ENCODE peak calls at places on chromosomes 12 and 14, in six cellular contexts. H is stimulated activated CD8-positive, alpha-beta memory T cell treated with anti-CD3 and anti-CD28 coated beads, Interleukin-7, amount 100 ng/mL, for 1 hour; F is omental fat pad; J is NCI-H2171; T is activated gamma-delta T cell treated with anti-CD3 and anti-CD28 coated beads, Interleukin-2, amount 50 U/mL, for 16 hours; Z is lower leg skin. O is an unnamed sample.
A peak's percentile ranks its signal among the peaks of the same experiment; 100 is the strongest.

GRCh38 chr12:111673503-111673902 is 12.3 kb downstream of the BRAP start:
- DNase-seq in H (no peak), F (no peak), J (no peak), T (no peak), Z (no peak), O (peak; percentile 31)

GRCh38 chr14:33460119-33460518 is 490.8 kb downstream of the EGLN3 start:
- DNase-seq in H (no peak), F (no peak), J (no peak), T (no peak), Z (no peak), O (no peak)

GRCh38 chr12:58803893-58804292 is 116.4 kb downstream of the LRIG3 start:
- DNase-seq in H (no peak), F (no peak), J (no peak), T (no peak), Z (peak; percentile 16), O (peak; percentile 85)

GRCh38 chr12:88308825-88309224 is 166.7 kb downstream of the TMTC3 start:
- DNase-seq in H (no peak), F (no peak), J (no peak), T (no peak), Z (no peak), O (peak; percentile 90)

GRCh38 chr12:125773033-125773432 is 707.8 kb downstream of the AACS start:
- DNase-seq in H (no peak), F (no peak), J (no peak), T (no peak), Z (no peak), O (no peak)

GRCh38 chr14:83101855-83102254 is 1568.2 kb upstream of the SEL1L start:
- DNase-seq in H (no peak), F (no peak), J (no peak), T (no peak), Z (no peak), O (no peak)

GRCh38 chr14:102777711-102778615 is 714 bp downstream of the TRAF3 start:
- DNase-seq in H (no peak), F (no peak), J (no peak), T (no peak), Z (no peak), O (peak; percentile 35)

GRCh38 chr14:61088081-61088480 is 107.0 kb downstream of the SLC38A6 start:
- DNase-seq in H (no peak), F (no peak), J (no peak), T (no peak), Z (no peak), O (no peak)

GRCh38 chr12:88658009-88658408 is 77.7 kb upstream of the KITLG start:
- DNase-seq in H (no peak), F (no peak), J (no peak), T (no peak), Z (peak; percentile 73), O (peak; percentile 59)

GRCh38 chr12:13141686-13142085 is 38.2 kb upstream of the GSG1 start:
- DNase-seq in H (no peak), F (no peak), J (no peak), T (no peak), Z (no peak), O (no peak)

GRCh38 chr12:29152223-29152868 is 3.3 kb downstream of the FAR2 start:
- DNase-seq in H (no peak), F (no peak), J (no peak), T (no peak), Z (no peak), O (no peak)

GRCh38 chr12:91606662-91607377 is 424.2 kb upstream of the DCN start:
- DNase-seq in H (no peak), F (no peak), J (no peak), T (no peak), Z (no peak), O (no peak)

GRCh38 chr14:96805906-96806305 is 8.7 kb downstream of the VRK1 start:
- DNase-seq in H (no peak), F (no peak), J (peak; percentile 48), T (no peak), Z (no peak), O (no peak)

GRCh38 chr14:101808020-101808641 is 46.6 kb downstream of the PPP2R5C start:
- DNase-seq in H (no peak), F (no peak), J (no peak), T (no peak), Z (no peak), O (no peak)

GRCh38 chr12:74317078-74317581 is 220.5 kb upstream of the ATXN7L3B start:
- DNase-seq in H (no peak), F (no peak), J (peak; percentile 18), T (no peak), Z (no peak), O (no peak)

GRCh38 chr14:95885866-95886265 is 9.2 kb downstream of the TUNAR start:
- DNase-seq in H (no peak), F (no peak), J (no peak), T (no peak), Z (no peak), O (peak; percentile 3)

GRCh38 chr12:89848732-89849131 is 140.1 kb upstream of the ATP2B1 start:
- DNase-seq in H (no peak), F (no peak), J (no peak), T (no peak), Z (no peak), O (no peak)

GRCh38 chr14:64879635-64880381 is at the start of gene SPTB:
- DNase-seq in H (peak; percentile 23), F (no peak), J (peak; percentile 77), T (peak; percentile 38), Z (peak; percentile 16), O (no peak)

GRCh38 chr12:127115468-127116035 is 1151.4 kb upstream of the TMEM132C start:
- DNase-seq in H (no peak), F (no peak), J (no peak), T (no peak), Z (no peak), O (no peak)

GRCh38 chr14:45038865-45039264 is 45.1 kb upstream of the PRPF39 start:
- DNase-seq in H (no peak), F (no peak), J (no peak), T (no peak), Z (no peak), O (no peak)

GRCh38 chr12:93569301-93569655 is 3.2 kb upstream of the SOCS2 start:
- DNase-seq in H (no peak), F (no peak), J (no peak), T (no peak), Z (no peak), O (no peak)

GRCh38 chr14:53032161-53032803 is 81.4 kb upstream of the FERMT2 start:
- DNase-seq in H (no peak), F (no peak), J (no peak), T (no peak), Z (peak; percentile 34), O (peak; percentile 94)

GRCh38 chr12:106345739-106346138 is 11.8 kb upstream of the POLR3B start:
- DNase-seq in H (no peak), F (no peak), J (no peak), T (no peak), Z (peak; percentile 27), O (peak; percentile 65)

GRCh38 chr12:52517888-52518287 is 2.3 kb downstream of the KRT5 start:
- DNase-seq in H (no peak), F (no peak), J (no peak), T (no peak), Z (peak; percentile 13), O (no peak)

GRCh38 chr12:61011767-61012423 is 1248.3 kb upstream of the USP15 start:
- DNase-seq in H (no peak), F (no peak), J (no peak), T (no peak), Z (no peak), O (no peak)

GRCh38 chr12:55938826-55939501 is 8.0 kb downstream of the DGKA start:
- DNase-seq in H (no peak), F (no peak), J (no peak), T (no peak), Z (no peak), O (no peak)

GRCh38 chr14:70415788-70416187 is 1.1 kb downstream of the SYNJ2BP start:
- DNase-seq in H (no peak), F (no peak), J (no peak), T (no peak), Z (no peak), O (no peak)

GRCh38 chr12:31317471-31318397 is 8.2 kb downstream of the SINHCAF start:
- DNase-seq in H (no peak), F (no peak), J (no peak), T (no peak), Z (no peak), O (peak; percentile 14)

GRCh38 chr12:54460317-54460935 is 13.0 kb downstream of the GTSF1 start:
- DNase-seq in H (no peak), F (no peak), J (no peak), T (no peak), Z (no peak), O (no peak)

GRCh38 chr12:124674937-124675336 is 107.5 kb upstream of the NCOR2 start:
- DNase-seq in H (no peak), F (no peak), J (no peak), T (no peak), Z (no peak), O (no peak)

GRCh38 chr14:103207038-103207403 is 83.8 kb downstream of the TNFAIP2 start:
- DNase-seq in H (no peak), F (peak; percentile 57), J (no peak), T (no peak), Z (peak; percentile 87), O (peak; percentile 94)

GRCh38 chr14:21669284-21669683 is 4.3 kb downstream of the OR4E1 start:
- DNase-seq in H (no peak), F (no peak), J (no peak), T (no peak), Z (no peak), O (no peak)

GRCh38 chr14:22383515-22384166 is 205.4 kb downstream of the DAD1 start:
- DNase-seq in H (no peak), F (no peak), J (no peak), T (peak; percentile 24), Z (no peak), O (no peak)

O was measured in AG10803.